ENCODE peak calls at places on chromosomes 1 and 21, in ten cellular contexts. S, G, A, D, K, J, H, V, M and N are unnamed samples.

GRCh38 chr1:33183306-33183705 is 1.5 kb upstream of the TRIM62 start:
- DNase-seq in H (no peak), K (no peak), S (no peak), M (no peak), A (no peak), V (no peak), D (no peak), J (no peak), G (no peak), N (no peak)

GRCh38 chr1:65079941-65080340 is 68.1 kb upstream of the AK4 start:
- DNase-seq in A (no peak), V (no peak), H (no peak), M (no peak), J (no peak), S (no peak), D (no peak), K (no peak), G (peak), N (no peak)

GRCh38 chr1:62208087-62208486 is 13.4 kb downstream of the L1TD1 start:
- DNase-seq in V (no peak), D (no peak), M (no peak), S (no peak), G (no peak), J (no peak), K (no peak), H (peak), A (no peak), N (no peak)

GRCh38 chr21:41953831-41954653 is at the start of gene C2CD2:
- DNase-seq in K (peak), D (peak), J (no peak), V (peak), G (peak), S (peak), A (peak), H (peak), M (peak), N (peak)

GRCh38 chr1:47703161-47703825 is 265.4 kb downstream of the FOXD2 start:
- DNase-seq in D (no peak), K (no peak), G (no peak), A (no peak), J (no peak), H (no peak), S (no peak), M (no peak), V (peak), N (no peak)

GRCh38 chr1:224378855-224379631 is 22.4 kb downstream of the CNIH4 start:
- DNase-seq in S (no peak), H (no peak), J (no peak), A (no peak), K (no peak), M (peak), V (no peak), D (no peak), G (no peak), N (no peak)

GRCh38 chr1:72283204-72284083 is 1.1 kb upstream of the NEGR1 start:
- DNase-seq in D (peak), M (peak), G (peak), K (peak), H (peak), V (peak), S (peak), A (peak), J (no peak), N (peak)

GRCh38 chr1:17516303-17517214 is 22.9 kb upstream of the ARHGEF10L start:
- DNase-seq in D (peak), J (no peak), G (no peak), A (no peak), K (no peak), S (no peak), H (no peak), V (no peak), M (no peak), N (no peak)

GRCh38 chr1:9907441-9907840 is 2.6 kb downstream of the CTNNBIP1 start:
- DNase-seq in G (no peak), V (no peak), A (no peak), D (no peak), H (no peak), K (no peak), S (no peak), J (no peak), M (no peak), N (no peak)

GRCh38 chr1:113946668-113947387 is 17.7 kb downstream of the HIPK1 start:
- DNase-seq in V (no peak), M (no peak), K (no peak), H (no peak), A (no peak), S (no peak), D (no peak), J (no peak), G (no peak), N (no peak)

GRCh38 chr1:109759513-109760334 is 4.0 kb downstream of the EPS8L3 start:
- DNase-seq in J (no peak), S (peak), D (peak), M (no peak), A (no peak), V (no peak), H (peak), K (no peak), G (no peak), N (no peak)

GRCh38 chr1:154972517-154973343 is 1.8 kb upstream of the CKS1B start:
- DNase-seq in M (no peak), S (peak), G (peak), H (peak), J (no peak), K (peak), A (no peak), V (peak), D (peak), N (peak)

GRCh38 chr21:39564200-39564599 is 48.5 kb upstream of the B3GALT5 start:
- DNase-seq in V (no peak), A (no peak), D (no peak), J (no peak), S (peak), K (no peak), H (no peak), M (no peak), G (no peak), N (no peak)

GRCh38 chr1:36126005-36126716 is 1.1 kb upstream of the COL8A2 start:
- DNase-seq in G (no peak), J (no peak), M (no peak), V (no peak), A (no peak), S (no peak), H (no peak), K (no peak), D (no peak), N (no peak)

GRCh38 chr21:27564684-27565280 is 597.9 kb upstream of the ADAMTS5 start:
- DNase-seq in M (no peak), S (peak), A (peak), H (no peak), J (peak), D (peak), V (peak), G (peak), K (peak), N (peak)

GRCh38 chr21:29092102-29092959 is 18.9 kb upstream of the CCT8 start:
- DNase-seq in D (no peak), M (no peak), G (no peak), A (no peak), J (no peak), H (no peak), S (no peak), K (no peak), V (peak), N (no peak)

GRCh38 chr1:70628973-70629372 is 217.9 kb downstream of the CTH start:
- DNase-seq in J (no peak), D (no peak), G (no peak), M (no peak), K (no peak), S (no peak), A (no peak), H (no peak), V (no peak), N (no peak)

GRCh38 chr1:70718086-70718630 is 307.1 kb downstream of the CTH start:
- DNase-seq in D (no peak), H (no peak), K (no peak), V (peak), M (no peak), J (no peak), A (no peak), G (no peak), S (no peak), N (no peak)

DNA sequence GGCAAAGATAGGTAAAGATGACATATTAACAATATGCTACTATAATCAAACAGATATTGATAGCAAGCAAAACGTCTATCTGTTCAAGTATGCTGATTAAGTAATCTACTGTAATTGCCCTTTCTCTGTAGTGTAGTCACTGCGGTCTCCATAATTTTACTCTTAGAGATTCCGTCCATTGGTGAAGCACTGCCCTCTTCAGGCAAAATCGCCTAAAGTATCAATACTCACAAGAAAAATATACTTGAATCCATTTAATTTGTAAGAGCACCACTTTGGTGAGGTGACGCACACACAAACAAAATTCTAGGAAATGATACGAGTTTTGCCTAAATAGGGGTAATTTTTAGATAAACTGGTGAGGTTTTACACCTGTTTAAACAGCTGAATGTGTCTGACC is 434.6 kb upstream of the CHRM3 start:
- DNase-seq in K (peak), V (peak), M (no peak), G (peak), A (peak), D (peak), J (no peak), H (no peak), S (no peak), N (peak)
- TF ChIP-seq CTCF in K (peak), V (peak), M (peak), G (peak), A (peak), D (no peak), J (peak), H (no peak), S (peak), N (no peak)

GRCh38 chr1:201883266-201883665 is 5.4 kb upstream of the SHISA4 start:
- DNase-seq in D (no peak), J (no peak), M (no peak), S (no peak), V (no peak), H (no peak), G (no peak), K (no peak), A (no peak), N (no peak)

GRCh38 chr1:201881617-201882016 is 7.1 kb upstream of the SHISA4 start:
- DNase-seq in S (no peak), D (no peak), K (no peak), G (no peak), V (no peak), A (no peak), J (no peak), H (no peak), M (no peak), N (no peak)

GRCh38 chr1:201880928-201881571 is 7.6 kb upstream of the SHISA4 start:
- DNase-seq in S (no peak), J (no peak), K (no peak), A (no peak), V (no peak), M (no peak), H (no peak), D (no peak), G (no peak), N (no peak)

GRCh38 chr1:201883786-201884185 is 4.9 kb upstream of the SHISA4 start:
- DNase-seq in K (no peak), H (no peak), G (peak), S (no peak), D (no peak), V (peak), M (peak), J (no peak), A (no peak), N (peak)

GRCh38 chr1:201882665-201883132 is 6.0 kb upstream of the SHISA4 start:
- DNase-seq in S (peak), M (peak), K (no peak), H (no peak), G (peak), D (no peak), J (peak), A (no peak), V (peak), N (no peak)
- TF ChIP-seq CTCF in S (no peak), M (no peak), K (no peak), H (peak), G (peak), D (no peak), J (peak), A (no peak), V (peak), N (no peak)

GRCh38 chr1:245277276-245277675 is 122.5 kb downstream of the KIF26B start:
- DNase-seq in V (no peak), S (no peak), H (no peak), J (peak), A (peak), M (no peak), D (no peak), K (peak), G (no peak), N (peak)
- TF ChIP-seq CTCF in V (peak), S (no peak), H (no peak), J (peak), A (peak), M (no peak), D (no peak), K (peak), G (no peak), N (peak)

DNA sequence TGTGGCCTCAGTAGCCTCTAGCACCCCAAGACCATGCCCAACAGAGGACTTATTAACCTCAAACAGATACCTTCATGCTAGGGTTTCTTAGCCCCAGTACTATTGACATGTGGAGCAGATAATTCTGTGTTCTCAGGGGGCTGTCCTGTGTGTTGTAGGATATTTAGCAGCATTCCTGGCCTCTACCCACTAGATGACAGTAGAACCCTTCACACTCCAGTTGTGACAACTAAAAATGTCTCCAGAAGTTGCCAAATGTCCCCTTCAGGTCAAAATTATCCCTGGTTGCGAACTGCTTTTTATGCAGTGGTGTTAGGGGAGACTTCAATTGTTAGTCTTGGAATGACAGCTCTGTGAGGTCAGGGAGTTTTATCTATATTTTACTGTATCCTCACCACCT is 8.1 kb downstream of the KAZN start:
- DNase-seq in J (peak), V (no peak), A (no peak), S (no peak), K (no peak), H (no peak), G (peak), D (no peak), M (no peak), N (no peak)
- TF ChIP-seq CTCF in J (peak), V (peak), A (no peak), S (no peak), K (no peak), H (no peak), G (peak), D (no peak), M (no peak), N (no peak)

GRCh38 chr1:160838876-160839275 is 23.8 kb downstream of the CD244 start:
- DNase-seq in H (no peak), A (no peak), M (no peak), J (no peak), V (no peak), K (no peak), S (no peak), G (no peak), D (no peak), N (peak)

GRCh38 chr1:160836981-160837557 is 25.6 kb downstream of the CD244 start:
- DNase-seq in K (no peak), D (no peak), H (no peak), J (no peak), V (peak), S (no peak), G (no peak), A (no peak), M (no peak), N (no peak)

GRCh38 chr1:160836561-160836960 is 26.1 kb downstream of the CD244 start:
- DNase-seq in A (no peak), M (no peak), K (no peak), V (no peak), J (no peak), D (no peak), G (no peak), H (no peak), S (no peak), N (no peak)

GRCh38 chr1:160834945-160835565 is 27.6 kb downstream of the CD244 start:
- DNase-seq in J (peak), G (peak), V (peak), H (no peak), A (peak), M (peak), K (peak), D (no peak), S (peak), N (peak)

DNA sequence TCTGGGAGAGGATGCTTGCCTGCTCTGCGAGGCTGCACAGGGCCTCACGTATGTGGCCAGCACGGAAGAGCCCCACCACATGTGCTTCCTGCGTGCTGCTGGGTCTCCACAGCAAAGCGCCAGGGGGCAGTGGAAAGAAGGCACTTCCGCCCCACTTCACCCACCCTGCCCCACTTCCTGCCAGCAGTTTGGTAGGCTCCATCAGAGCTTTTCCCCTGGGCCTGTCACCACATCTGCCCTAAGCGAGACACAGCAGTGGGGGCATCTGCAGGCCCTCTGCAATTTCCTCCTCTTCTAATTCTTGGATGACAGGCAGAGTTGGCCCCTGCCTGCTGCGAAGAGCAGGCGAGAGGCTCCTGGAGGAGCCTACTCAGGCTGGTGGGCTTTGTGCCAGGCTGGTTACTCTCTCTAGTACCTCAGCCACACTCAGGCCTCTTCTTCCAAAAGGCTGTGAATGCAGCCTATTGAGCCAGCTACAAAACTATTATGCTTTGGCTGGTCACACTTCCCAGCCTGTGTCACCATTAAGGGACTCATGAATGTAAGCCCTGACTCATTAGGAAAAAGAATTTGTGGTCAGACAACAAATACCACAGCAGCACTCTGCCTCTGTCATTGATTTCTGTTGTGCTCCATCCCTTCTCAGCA is 25.0 kb downstream of the CD244 start:
- DNase-seq in K (no peak), H (peak), G (peak), J (peak), V (no peak), S (peak), M (peak), D (no peak), A (peak), N (peak)
- TF ChIP-seq CTCF in K (no peak), H (peak), G (no peak), J (peak), V (no peak), S (no peak), M (peak), D (no peak), A (no peak), N (peak)

DNA sequence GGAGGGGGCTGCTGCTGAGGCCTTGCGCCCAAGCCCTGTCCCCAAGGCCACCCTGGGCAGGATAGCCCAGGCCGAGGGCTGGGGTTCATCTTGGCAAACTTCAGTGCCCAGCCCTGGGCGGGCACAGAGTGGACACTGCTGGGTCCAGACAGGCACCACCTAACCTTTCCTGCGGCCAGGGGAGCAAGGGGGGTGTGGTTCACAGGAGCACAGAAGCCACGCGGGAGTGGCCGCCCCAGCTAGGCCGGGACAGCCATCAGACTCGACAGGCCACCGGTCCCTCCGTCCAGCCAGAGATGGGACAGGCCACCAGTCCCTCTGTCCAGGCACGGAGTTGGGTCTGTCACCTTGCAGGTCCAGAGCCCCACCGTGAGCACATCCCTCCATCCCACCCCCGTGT is 28.9 kb downstream of the ARHGEF16 start:
- DNase-seq in S (no peak), M (no peak), K (no peak), G (no peak), J (no peak), D (no peak), A (no peak), H (no peak), V (no peak), N (no peak)
- TF ChIP-seq CTCF in S (no peak), M (no peak), K (no peak), G (no peak), J (no peak), D (no peak), A (no peak), H (no peak), V (no peak), N (no peak)

GRCh38 chr1:180931529-180931928 is 18.8 kb downstream of the KIAA1614 start:
- DNase-seq in S (no peak), V (no peak), J (no peak), K (no peak), A (no peak), G (no peak), H (no peak), M (no peak), D (no peak), N (no peak)

GRCh38 chr1:180932373-180932772 is 19.7 kb downstream of the KIAA1614 start:
- DNase-seq in G (no peak), K (no peak), A (no peak), V (no peak), S (no peak), J (no peak), M (no peak), D (no peak), H (no peak), N (no peak)

GRCh38 chr1:180935326-180936109 is 22.8 kb downstream of the KIAA1614 start:
- DNase-seq in V (no peak), A (no peak), M (peak), D (peak), S (no peak), J (peak), G (no peak), K (no peak), H (no peak), N (no peak)

GRCh38 chr1:180934563-180934962 is 21.9 kb downstream of the KIAA1614 start:
- DNase-seq in M (peak), D (no peak), G (no peak), J (peak), A (no peak), K (no peak), H (no peak), S (no peak), V (no peak), N (no peak)

GRCh38 chr1:180933141-180933540 is 20.4 kb downstream of the KIAA1614 start:
- DNase-seq in V (no peak), K (no peak), G (no peak), H (no peak), M (no peak), A (no peak), J (no peak), S (no peak), D (no peak), N (no peak)
- TF ChIP-seq CTCF in V (no peak), K (no peak), G (no peak), H (no peak), M (no peak), A (no peak), J (no peak), S (no peak), D (no peak), N (no peak)